ENCODE peak calls at places on chromosome 14, in six cellular contexts. One of them, this sample, is unnamed.

GRCh38 chr14:28536889-28537288 is 229.7 kb upstream of the FOXG1 start:
- DNase-seq in heart left ventricle: no peak
- DNase-seq in GM12878: no peak
- DNase-seq in stomach: no peak
- DNase-seq in transverse colon: no peak
- DNase-seq in tibial nerve: no peak
- DNase-seq in this sample: no peak

GRCh38 chr14:38207830-38208815 is at the start of gene SSTR1:
- DNase-seq in heart left ventricle: peak
- DNase-seq in GM12878: no peak
- DNase-seq in stomach: peak
- DNase-seq in transverse colon: peak
- DNase-seq in tibial nerve: no peak
- DNase-seq in this sample: no peak

GRCh38 chr14:75234173-75234855 is 44.3 kb upstream of the FOS start:
- DNase-seq in heart left ventricle: peak
- DNase-seq in GM12878: no peak
- DNase-seq in stomach: no peak
- DNase-seq in transverse colon: peak
- DNase-seq in tibial nerve: no peak
- DNase-seq in this sample: no peak

GRCh38 chr14:32022525-32022924 is 54.6 kb upstream of the ARHGAP5 start:
- DNase-seq in heart left ventricle: no peak
- DNase-seq in GM12878: no peak
- DNase-seq in stomach: no peak
- DNase-seq in transverse colon: no peak
- DNase-seq in tibial nerve: no peak
- DNase-seq in this sample: no peak

GRCh38 chr14:74502236-74503019 is 8.9 kb downstream of the ISCA2 start:
- DNase-seq in heart left ventricle: no peak
- DNase-seq in GM12878: no peak
- DNase-seq in stomach: no peak
- DNase-seq in transverse colon: no peak
- DNase-seq in tibial nerve: no peak
- DNase-seq in this sample: peak

GRCh38 chr14:93732524-93732923 is 55.8 kb downstream of the PRIMA1 start:
- DNase-seq in heart left ventricle: no peak
- DNase-seq in GM12878: no peak
- DNase-seq in stomach: no peak
- DNase-seq in transverse colon: no peak
- DNase-seq in tibial nerve: no peak
- DNase-seq in this sample: peak

GRCh38 chr14:91829511-91829910 is 37.8 kb downstream of the TC2N start:
- DNase-seq in heart left ventricle: no peak
- DNase-seq in GM12878: no peak
- DNase-seq in stomach: no peak
- DNase-seq in transverse colon: no peak
- DNase-seq in tibial nerve: no peak
- DNase-seq in this sample: no peak

GRCh38 chr14:61643546-61643945 is 51.8 kb upstream of the HIF1A start:
- DNase-seq in heart left ventricle: no peak
- DNase-seq in GM12878: no peak
- DNase-seq in stomach: no peak
- DNase-seq in transverse colon: no peak
- DNase-seq in tibial nerve: no peak
- DNase-seq in this sample: no peak

GRCh38 chr14:102708494-102708893 is 68.8 kb upstream of the TRAF3 start:
- DNase-seq in heart left ventricle: no peak
- DNase-seq in GM12878: peak
- DNase-seq in stomach: no peak
- DNase-seq in transverse colon: no peak
- DNase-seq in tibial nerve: no peak
- DNase-seq in this sample: no peak

GRCh38 chr14:59897757-59898383 is 22.1 kb upstream of the LRRC9 start:
- DNase-seq in heart left ventricle: peak
- DNase-seq in GM12878: no peak
- DNase-seq in stomach: peak
- DNase-seq in transverse colon: peak
- DNase-seq in tibial nerve: no peak
- DNase-seq in this sample: peak

GRCh38 chr14:77580477-77580876 is 36.0 kb downstream of the SPTLC2 start:
- DNase-seq in heart left ventricle: no peak
- DNase-seq in GM12878: no peak
- DNase-seq in stomach: no peak
- DNase-seq in transverse colon: no peak
- DNase-seq in tibial nerve: no peak
- DNase-seq in this sample: peak

GRCh38 chr14:89701079-89702043 is 253.2 kb downstream of the EFCAB11 start:
- DNase-seq in heart left ventricle: peak
- DNase-seq in GM12878: no peak
- DNase-seq in stomach: peak
- DNase-seq in transverse colon: peak
- DNase-seq in tibial nerve: peak
- DNase-seq in this sample: peak

GRCh38 chr14:88628452-88628851 is 65.6 kb downstream of the ZC3H14 start:
- DNase-seq in heart left ventricle: no peak
- DNase-seq in GM12878: no peak
- DNase-seq in stomach: no peak
- DNase-seq in transverse colon: no peak
- DNase-seq in tibial nerve: no peak
- DNase-seq in this sample: no peak

GRCh38 chr14:21087294-21088091 is 11.0 kb downstream of the ZNF219 start:
- DNase-seq in heart left ventricle: no peak
- DNase-seq in GM12878: no peak
- DNase-seq in stomach: no peak
- DNase-seq in transverse colon: no peak
- DNase-seq in tibial nerve: no peak
- DNase-seq in this sample: no peak

GRCh38 chr14:61720302-61720677 is 25.0 kb downstream of the HIF1A start:
- DNase-seq in heart left ventricle: no peak
- DNase-seq in GM12878: no peak
- DNase-seq in stomach: no peak
- DNase-seq in transverse colon: no peak
- DNase-seq in tibial nerve: no peak
- DNase-seq in this sample: no peak

GRCh38 chr14:58864751-58865519 is 227.2 kb downstream of the DACT1 start:
- DNase-seq in heart left ventricle: peak
- DNase-seq in GM12878: no peak
- DNase-seq in stomach: no peak
- DNase-seq in transverse colon: no peak
- DNase-seq in tibial nerve: no peak
- DNase-seq in this sample: no peak

GRCh38 chr14:38623661-38624060 is 367.8 kb upstream of the CLEC14A start:
- DNase-seq in heart left ventricle: no peak
- DNase-seq in GM12878: no peak
- DNase-seq in stomach: no peak
- DNase-seq in transverse colon: no peak
- DNase-seq in tibial nerve: no peak
- DNase-seq in this sample: no peak

GRCh38 chr14:99677231-99677891 is 6.7 kb upstream of the CYP46A1 start:
- DNase-seq in heart left ventricle: no peak
- DNase-seq in GM12878: no peak
- DNase-seq in stomach: no peak
- DNase-seq in transverse colon: no peak
- DNase-seq in tibial nerve: no peak
- DNase-seq in this sample: peak

GRCh38 chr14:86714153-86714552 is 1184.2 kb downstream of the FLRT2 start:
- DNase-seq in heart left ventricle: no peak
- DNase-seq in GM12878: no peak
- DNase-seq in stomach: no peak
- DNase-seq in transverse colon: no peak
- DNase-seq in tibial nerve: no peak
- DNase-seq in this sample: no peak

GRCh38 chr14:31944256-31945073 is 132.6 kb upstream of the ARHGAP5 start:
- DNase-seq in heart left ventricle: no peak
- DNase-seq in GM12878: no peak
- DNase-seq in stomach: peak
- DNase-seq in transverse colon: peak
- DNase-seq in tibial nerve: no peak
- DNase-seq in this sample: no peak

GRCh38 chr14:32201816-32202467 is at the start of gene RNU6-7:
- DNase-seq in heart left ventricle: peak
- DNase-seq in GM12878: no peak
- DNase-seq in stomach: no peak
- DNase-seq in transverse colon: peak
- DNase-seq in tibial nerve: no peak
- DNase-seq in this sample: peak

GRCh38 chr14:22915886-22916521 is 2.9 kb downstream of the RBM23 start:
- DNase-seq in heart left ventricle: no peak
- DNase-seq in GM12878: no peak
- DNase-seq in stomach: peak
- DNase-seq in transverse colon: no peak
- DNase-seq in tibial nerve: no peak
- DNase-seq in this sample: no peak
- H3K27ac ChIP-seq in heart left ventricle: peak
- H3K27ac ChIP-seq in GM12878: no peak
- H3K27ac ChIP-seq in stomach: peak
- H3K27ac ChIP-seq in transverse colon: peak
- H3K27ac ChIP-seq in tibial nerve: peak
- H3K27ac ChIP-seq in this sample: no peak

GRCh38 chr14:85414142-85414541 is 115.8 kb upstream of the FLRT2 start:
- DNase-seq in heart left ventricle: no peak
- DNase-seq in GM12878: no peak
- DNase-seq in stomach: no peak
- DNase-seq in transverse colon: no peak
- DNase-seq in tibial nerve: no peak
- DNase-seq in this sample: no peak
- TF ChIP-seq POLR2A in heart left ventricle: no peak
- TF ChIP-seq POLR2A in GM12878: no peak
- TF ChIP-seq POLR2A in stomach: no peak
- TF ChIP-seq POLR2A in transverse colon: no peak
- TF ChIP-seq POLR2A in tibial nerve: no peak
- TF ChIP-seq POLR2A in this sample: no peak

GRCh38 chr14:25389948-25390347 is 340.0 kb upstream of the STXBP6 start:
- DNase-seq in heart left ventricle: no peak
- DNase-seq in GM12878: no peak
- DNase-seq in stomach: no peak
- DNase-seq in transverse colon: no peak
- DNase-seq in tibial nerve: no peak
- DNase-seq in this sample: no peak
- TF ChIP-seq CTCF in heart left ventricle: no peak
- TF ChIP-seq CTCF in GM12878: no peak
- TF ChIP-seq CTCF in stomach: no peak
- TF ChIP-seq CTCF in transverse colon: no peak
- TF ChIP-seq CTCF in tibial nerve: no peak
- TF ChIP-seq CTCF in this sample: no peak

GRCh38 chr14:101619484-101619883 is 58.2 kb downstream of the DIO3 start:
- DNase-seq in heart left ventricle: no peak
- DNase-seq in GM12878: no peak
- DNase-seq in stomach: no peak
- DNase-seq in transverse colon: no peak
- DNase-seq in tibial nerve: no peak
- DNase-seq in this sample: no peak

GRCh38 chr14:101620039-101620788 is 58.9 kb downstream of the DIO3 start:
- DNase-seq in heart left ventricle: no peak
- DNase-seq in GM12878: no peak
- DNase-seq in stomach: no peak
- DNase-seq in transverse colon: no peak
- DNase-seq in tibial nerve: no peak
- DNase-seq in this sample: no peak

GRCh38 chr14:101620821-101621785 is 59.8 kb downstream of the DIO3 start:
- DNase-seq in heart left ventricle: no peak
- DNase-seq in GM12878: no peak
- DNase-seq in stomach: peak
- DNase-seq in transverse colon: no peak
- DNase-seq in tibial nerve: no peak
- DNase-seq in this sample: no peak

GRCh38 chr14:101616202-101616601 is 54.9 kb downstream of the DIO3 start:
- DNase-seq in heart left ventricle: no peak
- DNase-seq in GM12878: no peak
- DNase-seq in stomach: no peak
- DNase-seq in transverse colon: no peak
- DNase-seq in tibial nerve: no peak
- DNase-seq in this sample: no peak
- H3K27ac ChIP-seq in heart left ventricle: no peak
- H3K27ac ChIP-seq in GM12878: no peak
- H3K27ac ChIP-seq in stomach: no peak
- H3K27ac ChIP-seq in transverse colon: no peak
- H3K27ac ChIP-seq in tibial nerve: no peak
- H3K27ac ChIP-seq in this sample: no peak

GRCh38 chr14:36320210-36321003 is at the start of gene MBIP:
- DNase-seq in heart left ventricle: peak
- DNase-seq in GM12878: peak
- DNase-seq in stomach: peak
- DNase-seq in transverse colon: peak
- DNase-seq in tibial nerve: peak
- DNase-seq in this sample: peak
- TF ChIP-seq POLR2A in heart left ventricle: no peak
- TF ChIP-seq POLR2A in GM12878: peak
- TF ChIP-seq POLR2A in stomach: no peak
- TF ChIP-seq POLR2A in transverse colon: peak
- TF ChIP-seq POLR2A in tibial nerve: peak
- TF ChIP-seq POLR2A in this sample: peak

GRCh38 chr14:34582117-34582680 is 42.7 kb upstream of the EAPP start:
- DNase-seq in heart left ventricle: no peak
- DNase-seq in GM12878: no peak
- DNase-seq in stomach: peak
- DNase-seq in transverse colon: no peak
- DNase-seq in tibial nerve: no peak
- DNase-seq in this sample: no peak

GRCh38 chr14:34583525-34583924 is 44.0 kb upstream of the EAPP start:
- DNase-seq in heart left ventricle: no peak
- DNase-seq in GM12878: no peak
- DNase-seq in stomach: peak
- DNase-seq in transverse colon: no peak
- DNase-seq in tibial nerve: no peak
- DNase-seq in this sample: no peak

DNA sequence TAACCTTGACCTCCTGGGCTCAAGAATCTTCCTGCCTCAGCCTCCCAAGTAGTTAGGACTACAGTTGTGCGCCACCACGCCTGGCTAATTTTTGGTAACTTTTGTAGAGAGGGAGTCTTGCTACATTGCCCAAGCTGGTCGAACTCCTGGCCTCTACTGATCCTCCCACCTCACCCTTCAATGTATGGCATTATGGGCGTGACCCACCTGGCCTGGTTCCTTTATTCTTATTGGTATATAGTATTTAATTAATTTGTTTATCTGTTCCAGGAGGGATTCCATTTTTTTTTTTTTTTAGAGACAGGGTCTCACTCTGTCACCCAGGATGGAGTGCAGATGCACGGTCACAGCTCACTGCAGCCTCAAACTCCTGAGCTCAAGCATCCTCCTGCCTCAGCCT is 40.9 kb upstream of the EAPP start:
- DNase-seq in heart left ventricle: no peak
- DNase-seq in GM12878: no peak
- DNase-seq in stomach: peak
- DNase-seq in transverse colon: no peak
- DNase-seq in tibial nerve: no peak
- DNase-seq in this sample: no peak
- TF ChIP-seq CTCF in heart left ventricle: no peak
- TF ChIP-seq CTCF in GM12878: no peak
- TF ChIP-seq CTCF in stomach: no peak
- TF ChIP-seq CTCF in transverse colon: no peak
- TF ChIP-seq CTCF in tibial nerve: no peak
- TF ChIP-seq CTCF in this sample: no peak

GRCh38 chr14:104981699-104982541 is 3.7 kb upstream of the CLBA1 start:
- DNase-seq in heart left ventricle: no peak
- DNase-seq in GM12878: no peak
- DNase-seq in stomach: no peak
- DNase-seq in transverse colon: no peak
- DNase-seq in tibial nerve: no peak
- DNase-seq in this sample: no peak
- H3K27ac ChIP-seq in heart left ventricle: no peak
- H3K27ac ChIP-seq in GM12878: no peak
- H3K27ac ChIP-seq in stomach: no peak
- H3K27ac ChIP-seq in transverse colon: no peak
- H3K27ac ChIP-seq in tibial nerve: no peak
- H3K27ac ChIP-seq in this sample: no peak

GRCh38 chr14:49986344-49987014 is 93.6 kb downstream of the ARF6 start:
- DNase-seq in heart left ventricle: no peak
- DNase-seq in GM12878: no peak
- DNase-seq in stomach: no peak
- DNase-seq in transverse colon: no peak
- DNase-seq in tibial nerve: no peak
- DNase-seq in this sample: no peak
- TF ChIP-seq POLR2A in heart left ventricle: no peak
- TF ChIP-seq POLR2A in GM12878: no peak
- TF ChIP-seq POLR2A in stomach: no peak
- TF ChIP-seq POLR2A in transverse colon: no peak
- TF ChIP-seq POLR2A in tibial nerve: no peak
- TF ChIP-seq POLR2A in this sample: no peak

This sample was measured in thyroid gland.